ENCODE peak calls at places on chromosome 2, in nine cellular contexts. H, C, J, Q, W, G, P, T and N are unnamed samples.

GRCh38 chr2:109537565-109538221 is 76.1 kb downstream of the SEPTIN10 start:
- DNase-seq in H (no peak), C (peak; percentile 58), J (no peak), Q (no peak), W (no peak), G (no peak), P (no peak), T (no peak), N (no peak)

GRCh38 chr2:98803747-98804650 is 73.1 kb upstream of the MGAT4A start:
- DNase-seq in H (no peak), C (no peak), J (no peak), Q (no peak), W (no peak), G (no peak), P (no peak), T (no peak), N (peak; percentile 81)

GRCh38 chr2:65450395-65450794 is 18.0 kb upstream of the SPRED2 start:
- DNase-seq in H (no peak), C (no peak), J (no peak), Q (no peak), W (no peak), G (no peak), P (no peak), T (no peak), N (no peak)

GRCh38 chr2:189402932-189403331 is 38.3 kb upstream of the WDR75 start:
- DNase-seq in H (no peak), C (peak; percentile 66), J (no peak), Q (no peak), W (no peak), G (no peak), P (no peak), T (no peak), N (no peak)

GRCh38 chr2:112646791-112647720 is 1.3 kb downstream of the SLC20A1 start:
- DNase-seq in H (no peak), C (no peak), J (no peak), Q (no peak), W (no peak), G (no peak), P (peak; percentile 33), T (no peak), N (no peak)

GRCh38 chr2:46493241-46493970 is 14.0 kb downstream of the TMEM247 start:
- DNase-seq in H (peak; percentile 54), C (peak; percentile 82), J (no peak), Q (no peak), W (peak; percentile 51), G (no peak), P (no peak), T (no peak), N (no peak)

GRCh38 chr2:6167592-6168138 is 475.5 kb downstream of the SOX11 start:
- DNase-seq in H (no peak), C (no peak), J (no peak), Q (no peak), W (no peak), G (no peak), P (no peak), T (no peak), N (no peak)

GRCh38 chr2:219447242-219448098 is 12.8 kb downstream of the SPEG start:
- DNase-seq in H (no peak), C (no peak), J (no peak), Q (no peak), W (no peak), G (no peak), P (peak; percentile 80), T (peak; percentile 60), N (no peak)

GRCh38 chr2:28544405-28544914 is 48.6 kb downstream of the PLB1 start:
- DNase-seq in H (no peak), C (no peak), J (peak; percentile 49), Q (no peak), W (no peak), G (no peak), P (peak; percentile 20), T (no peak), N (no peak)

GRCh38 chr2:2621855-2622254 is 290.8 kb upstream of the MYT1L start:
- DNase-seq in H (no peak), C (no peak), J (no peak), Q (no peak), W (no peak), G (no peak), P (no peak), T (no peak), N (peak; percentile 83)

GRCh38 chr2:62177392-62178026 is 18.4 kb upstream of the B3GNT2 start:
- DNase-seq in H (no peak), C (no peak), J (no peak), Q (no peak), W (no peak), G (no peak), P (no peak), T (no peak), N (no peak)

GRCh38 chr2:197001921-197002320 is 75.4 kb upstream of the PGAP1 start:
- DNase-seq in H (no peak), C (no peak), J (no peak), Q (no peak), W (no peak), G (no peak), P (no peak), T (no peak), N (no peak)

GRCh38 chr2:213275265-213275664 is 9.0 kb upstream of the SPAG16 start:
- DNase-seq in H (no peak), C (no peak), J (no peak), Q (no peak), W (no peak), G (no peak), P (no peak), T (no peak), N (no peak)

DNA sequence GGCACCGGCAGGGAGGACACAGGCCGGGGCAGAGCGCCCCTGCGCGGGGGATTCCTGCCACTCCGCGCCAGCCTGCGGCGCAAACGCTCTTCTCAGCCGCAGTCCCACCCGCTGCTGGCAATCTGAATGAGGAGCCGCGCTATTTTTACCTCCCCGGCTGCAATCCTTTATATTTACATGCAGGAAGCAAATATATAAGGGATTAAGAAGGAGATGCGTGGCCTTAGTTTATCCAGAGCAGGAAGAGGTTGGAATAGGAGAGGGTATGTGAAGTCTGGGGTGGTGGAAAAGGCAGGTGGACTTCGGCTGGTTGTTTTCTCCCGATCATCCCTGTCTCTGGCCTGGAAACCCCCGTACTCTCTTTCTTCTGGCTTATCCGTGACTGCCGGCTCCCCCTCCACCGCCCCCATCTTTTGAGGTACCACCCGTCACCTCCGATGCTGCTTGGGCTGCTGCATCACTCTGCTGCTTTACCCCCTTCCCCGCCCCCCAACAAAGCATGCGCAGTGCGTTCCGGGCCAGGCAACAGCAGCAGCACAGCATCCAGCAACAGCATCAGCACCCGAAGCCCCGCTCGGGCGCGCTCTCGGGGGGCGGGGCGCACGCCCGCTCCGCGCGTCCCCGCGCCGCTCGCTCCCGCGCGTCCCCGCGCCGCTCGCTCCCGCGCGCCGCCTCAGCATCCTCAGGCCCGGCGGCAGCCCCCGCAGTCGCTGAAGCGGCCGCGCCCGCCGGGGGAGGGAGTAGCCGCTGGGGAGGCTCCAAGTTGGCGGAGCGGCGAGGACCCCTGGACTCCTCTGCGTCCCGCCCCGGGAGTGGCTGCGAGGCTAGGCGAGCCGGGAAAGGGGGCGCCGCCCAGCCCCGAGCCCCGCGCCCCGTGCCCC is at the start of gene ADAM23:
- DNase-seq in H (peak; percentile 73), C (peak; percentile 52), J (no peak), Q (no peak), W (peak; percentile 56), G (peak; percentile 48), P (no peak), T (peak; percentile 63), N (no peak)
- TF ChIP-seq POLR2A in H (peak; percentile 51), C (no peak), J (no peak), Q (no peak), W (peak; percentile 37), G (no peak), P (no peak), T (no peak), N (no peak)

DNA sequence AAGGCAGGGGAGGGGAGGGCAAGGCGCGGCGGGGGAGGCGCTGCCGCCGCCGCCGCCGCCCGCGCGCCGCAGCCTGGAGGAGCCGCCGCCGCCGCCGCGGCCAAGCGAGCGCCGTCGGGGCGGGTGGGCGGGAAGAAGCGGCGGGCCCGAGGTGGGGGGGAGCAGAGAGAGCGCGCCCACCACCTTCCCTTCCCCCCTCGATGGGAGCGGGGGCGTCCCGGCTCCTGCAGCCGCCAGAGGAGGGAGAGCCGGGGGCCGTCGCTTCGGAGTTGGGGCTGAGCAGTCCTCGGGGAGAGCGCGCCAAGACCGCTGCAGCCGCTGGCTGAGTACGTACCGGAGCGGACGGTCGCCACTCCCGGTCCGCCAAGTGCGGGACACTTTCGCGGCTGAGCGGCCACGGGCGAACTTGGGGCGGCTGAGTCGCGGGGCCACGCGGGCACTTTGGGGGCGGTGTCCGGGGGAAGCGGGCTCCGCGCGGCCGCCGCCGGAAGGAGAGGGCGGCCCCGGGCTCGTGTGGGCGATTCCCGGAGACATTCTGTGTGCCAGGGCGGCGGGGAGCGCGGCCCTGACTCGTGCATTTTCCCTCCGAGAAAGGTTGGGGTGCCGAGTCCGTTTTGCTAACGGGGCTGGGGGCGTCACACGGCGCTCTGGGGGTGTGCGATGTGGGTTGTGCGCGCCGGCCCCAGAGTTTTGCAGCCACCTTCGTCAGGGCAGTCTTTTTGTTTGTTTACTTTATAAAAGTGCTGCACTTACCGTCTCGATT is at the start of gene NAB1:
- DNase-seq in H (no peak), C (peak; percentile 44), J (peak; percentile 55), Q (peak; percentile 25), W (peak; percentile 31), G (peak; percentile 68), P (peak; percentile 82), T (peak; percentile 68), N (no peak)
- TF ChIP-seq POLR2A in H (no peak), C (peak; percentile 54), J (peak; percentile 19), Q (no peak), W (no peak), G (no peak), P (no peak), T (no peak), N (no peak)

GRCh38 chr2:27079233-27080139 is 1.1 kb downstream of the EMILIN1 start:
- DNase-seq in H (no peak), C (no peak), J (no peak), Q (no peak), W (no peak), G (no peak), P (no peak), T (no peak), N (no peak)

GRCh38 chr2:27077231-27077630 is 1.2 kb upstream of the EMILIN1 start:
- DNase-seq in H (no peak), C (no peak), J (no peak), Q (no peak), W (no peak), G (no peak), P (no peak), T (no peak), N (no peak)

GRCh38 chr2:27080140-27080469 is 1.7 kb downstream of the EMILIN1 start:
- DNase-seq in H (no peak), C (no peak), J (no peak), Q (no peak), W (no peak), G (no peak), P (no peak), T (no peak), N (no peak)

GRCh38 chr2:27080603-27080938 is 2.2 kb downstream of the EMILIN1 start:
- DNase-seq in H (no peak), C (no peak), J (no peak), Q (no peak), W (no peak), G (no peak), P (no peak), T (peak; percentile 39), N (no peak)

GRCh38 chr2:27078267-27079194 is at the start of gene EMILIN1:
- DNase-seq in H (no peak), C (peak; percentile 96), J (peak; percentile 73), Q (no peak), W (no peak), G (peak; percentile 89), P (peak; percentile 98), T (peak; percentile 93), N (peak; percentile 97)
- TF ChIP-seq POLR2A in H (no peak), C (peak; percentile 47), J (peak; percentile 47), Q (no peak), W (no peak), G (no peak), P (peak; percentile 84), T (peak; percentile 41), N (no peak)

GRCh38 chr2:43100883-43101662 is 125.3 kb downstream of the ZFP36L2 start:
- DNase-seq in H (no peak), C (peak; percentile 43), J (no peak), Q (no peak), W (no peak), G (peak; percentile 80), P (peak; percentile 84), T (peak; percentile 59), N (no peak)
- TF ChIP-seq POLR2A in H (no peak), C (no peak), J (peak; percentile 19), Q (no peak), W (no peak), G (no peak), P (peak; percentile 44), T (no peak), N (no peak)